ENCODE peak calls at places on chromosomes 4 and X, in four cellular contexts. E is GM23248, R is fibroblast of the aortic adventitia, K is astrocyte of the spinal cord. M is an unnamed sample.

GRCh38 chr4:76011700-76012387 is 4.5 kb upstream of the CXCL9 start:
- DNase-seq in R (peak), K (peak), E (peak), M (peak)

GRCh38 chr4:2393353-2394270 is 24.8 kb downstream of the ZFYVE28 start:
- DNase-seq in E (no peak), K (no peak), R (no peak), M (no peak)

GRCh38 chr4:3442959-3443749 is 1.4 kb downstream of the HGFAC start:
- DNase-seq in K (no peak), E (peak), R (peak), M (no peak)

GRCh38 chrX:131762802-131763234 is 218.9 kb downstream of the OR13H1 start:
- DNase-seq in E (peak), K (peak), R (peak), M (no peak)

GRCh38 chrX:143472334-143472938 is 44.8 kb downstream of the SPANXN3 start:
- DNase-seq in K (no peak), R (no peak), E (no peak), M (peak)

GRCh38 chr4:1488357-1488756 is 82.1 kb upstream of the NKX1-1 start:
- DNase-seq in R (no peak), E (no peak), K (no peak), M (no peak)

GRCh38 chr4:128571747-128572146 is 237.8 kb upstream of the JADE1 start:
- DNase-seq in K (peak), E (peak), R (peak), M (peak)

GRCh38 chr4:4869731-4870483 is 10.4 kb downstream of the MSX1 start:
- DNase-seq in E (peak), K (no peak), R (no peak), M (no peak)

GRCh38 chr4:141255016-141255415 is 34.3 kb downstream of the ZNF330 start:
- DNase-seq in R (no peak), K (no peak), E (peak), M (no peak)

GRCh38 chr4:61740950-61741638 is 541.0 kb downstream of the ADGRL3 start:
- DNase-seq in K (no peak), R (no peak), E (no peak), M (peak)

GRCh38 chrX:109847257-109848187 is 114.5 kb upstream of the ACSL4 start:
- DNase-seq in E (peak), K (peak), R (peak), M (peak)

GRCh38 chr4:159498371-159499115 is 395.7 kb downstream of the RAPGEF2 start:
- DNase-seq in K (no peak), E (no peak), R (no peak), M (no peak)

GRCh38 chr4:115054836-115055235 is 58.6 kb downstream of the NDST4 start:
- DNase-seq in K (no peak), E (no peak), R (no peak), M (no peak)

GRCh38 chrX:116111497-116111896 is 59.0 kb upstream of the AGTR2 start:
- DNase-seq in K (no peak), E (no peak), R (no peak), M (no peak)

GRCh38 chr4:29081230-29081955 is 1638.8 kb upstream of the PCDH7 start:
- DNase-seq in E (no peak), R (peak), K (peak), M (no peak)

GRCh38 chr4:182042945-182043344 is 200.3 kb upstream of the TENM3 start:
- DNase-seq in K (no peak), E (no peak), R (no peak), M (no peak)

GRCh38 chr4:67087897-67088296 is 457.4 kb downstream of the CENPC start:
- DNase-seq in R (peak), K (peak), E (peak), M (no peak)

GRCh38 chr4:77600521-77601451 is 4.8 kb upstream of the CXCL13 start:
- DNase-seq in R (peak), E (peak), K (peak), M (no peak)

GRCh38 chr4:42655921-42656735 is 777 bp downstream of the ATP8A1 start:
- DNase-seq in K (peak), R (no peak), E (peak), M (no peak)

GRCh38 chr4:105972946-105973621 is 77.8 kb downstream of the NPNT start:
- DNase-seq in R (no peak), K (no peak), E (no peak), M (no peak)

GRCh38 chrX:2500681-2501151 is at the start of the genes DHRSX and ZBED1:
- DNase-seq in E (peak), R (no peak), K (no peak), M (no peak)

GRCh38 chr4:1907848-1908525 is 36.8 kb downstream of the NSD2 start:
- DNase-seq in K (no peak), R (no peak), E (no peak), M (no peak)

GRCh38 chr4:139675651-139676050 is 10.0 kb downstream of the MGST2 start:
- DNase-seq in K (no peak), R (no peak), E (no peak), M (no peak)

GRCh38 chrX:44731160-44731559 is 112.7 kb upstream of the DUSP21 start:
- DNase-seq in E (peak), R (peak), K (no peak), M (no peak)
- H3K4me3 ChIP-seq in E (no peak), R (no peak), K (no peak), M (no peak)

GRCh38 chr4:52578951-52579350 is 80.2 kb downstream of the USP46 start:
- DNase-seq in K (no peak), R (no peak), E (no peak), M (no peak)
- H3K4me3 ChIP-seq in K (no peak), R (no peak), E (no peak), M (no peak)

DNA sequence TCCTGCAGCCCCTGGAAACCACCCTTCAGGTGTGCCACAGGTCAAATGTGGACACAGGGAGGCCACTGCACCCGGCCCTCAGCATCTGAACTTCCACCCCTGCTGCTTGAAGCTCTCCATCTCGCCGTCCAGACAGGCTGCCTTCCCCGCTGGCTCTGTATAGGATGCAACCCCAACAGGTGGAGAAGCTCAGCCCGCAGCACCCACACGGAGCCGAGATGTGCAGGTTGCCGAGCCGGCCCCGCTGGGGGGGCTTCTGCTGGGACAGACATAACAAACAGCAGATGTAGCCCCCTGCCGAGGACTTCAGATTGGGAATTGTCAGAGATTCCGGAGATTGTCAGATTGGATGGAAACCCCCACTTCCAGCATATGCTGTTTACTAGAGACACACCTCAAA is 20.5 kb downstream of the TMEM187 start:
- DNase-seq in R (no peak), E (no peak), K (no peak), M (no peak)
- H3K4me3 ChIP-seq in R (no peak), E (no peak), K (no peak), M (no peak)

GRCh38 chr4:18578307-18578706 is 556.8 kb upstream of the LCORL start:
- DNase-seq in K (no peak), E (no peak), R (no peak), M (no peak)
- H3K4me3 ChIP-seq in K (no peak), E (no peak), R (no peak), M (no peak)

DNA sequence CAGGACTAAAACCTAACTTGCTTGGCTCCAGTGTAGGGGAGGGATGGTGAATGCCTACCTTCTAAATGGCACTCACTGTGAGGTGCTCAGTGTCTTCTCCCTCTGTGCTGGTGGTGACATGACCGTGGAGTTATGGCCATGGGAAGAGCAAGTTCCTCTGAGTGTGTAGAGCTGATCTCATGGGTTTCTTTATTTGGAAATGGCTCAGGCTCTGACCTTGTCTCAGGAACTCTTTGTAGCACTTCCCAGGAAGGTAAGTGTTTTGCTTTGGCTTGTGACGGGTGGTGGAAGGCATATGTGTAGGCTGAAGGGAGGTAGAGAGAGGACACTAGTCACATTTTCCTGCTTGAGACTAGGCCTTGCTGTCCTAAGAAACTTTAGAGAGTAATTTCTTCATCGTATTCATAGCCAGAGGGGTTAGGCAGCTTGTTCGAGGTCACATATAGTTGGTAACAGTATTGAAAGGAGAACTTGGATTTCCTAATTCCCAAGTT is 6.5 kb downstream of the MSN start:
- DNase-seq in K (no peak), E (no peak), R (no peak), M (no peak)
- H3K4me3 ChIP-seq in K (no peak), E (peak), R (no peak), M (no peak)

GRCh38 chr4:88737304-88738015 is 39.8 kb upstream of the NAP1L5 start:
- DNase-seq in K (peak), R (peak), E (no peak), M (peak)
- H3K4me3 ChIP-seq in K (no peak), R (no peak), E (no peak), M (peak)

DNA sequence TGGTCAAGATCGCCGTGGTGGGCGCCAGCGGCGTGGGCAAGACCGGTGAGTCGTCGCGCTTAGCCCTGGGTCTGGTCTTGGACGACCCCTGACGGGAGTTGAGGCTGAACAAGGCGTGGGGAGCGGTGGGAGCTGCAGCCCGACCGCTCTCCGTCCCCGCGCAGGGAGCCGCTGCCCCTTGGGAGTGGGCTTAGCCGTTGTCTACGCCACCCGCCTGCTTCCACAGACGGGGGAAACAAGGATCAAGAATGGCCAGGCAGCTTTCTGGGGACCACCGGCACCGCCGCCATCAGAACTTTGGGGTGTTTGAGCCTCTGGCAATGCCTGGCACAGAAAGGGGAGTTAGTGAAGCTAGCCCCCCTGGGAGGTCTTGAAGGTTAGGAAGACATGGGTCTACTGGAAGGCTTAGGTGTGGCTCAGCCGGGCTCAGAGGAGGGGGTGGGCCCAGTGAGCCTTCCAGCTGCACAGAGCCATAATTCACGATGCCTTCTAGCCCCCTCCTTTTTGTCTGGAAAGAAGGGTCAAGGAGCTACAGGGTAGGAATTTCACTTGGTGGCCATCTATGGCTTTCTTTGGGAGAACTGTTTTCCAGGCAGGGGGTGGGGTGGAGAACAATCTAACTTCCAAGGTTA is 604 bp downstream of the RASL11B start:
- DNase-seq in K (no peak), E (no peak), R (no peak), M (no peak)
- H3K4me3 ChIP-seq in K (peak), E (peak), R (peak), M (peak)

GRCh38 chr4:15149842-15150592 is 147.7 kb downstream of the CPEB2 start:
- DNase-seq in K (peak), R (peak), E (peak), M (peak)
- H3K4me3 ChIP-seq in K (no peak), R (no peak), E (no peak), M (no peak)

M was measured in skeletal muscle cell.